ENCODE peak calls at places on chromosomes 4 and X, in five cellular contexts. S is effector memory CD4-positive, alpha-beta T cell; G is mesendoderm; C is iris pigment epithelial cell; P is central memory CD4-positive, alpha-beta T cell. N is an unnamed sample.

GRCh38 chr4:173703076-173703475 is 173.0 kb upstream of the HAND2 start:
- DNase-seq in S (no peak), G (no peak), C (no peak), P (no peak), N (no peak)

GRCh38 chrX:103442536-103442901 is 66.2 kb downstream of the BEX3 start:
- DNase-seq in S (no peak), G (no peak), C (peak), P (no peak), N (no peak)

GRCh38 chrX:46575586-46575985 is 2.0 kb downstream of the CHST7 start:
- DNase-seq in S (no peak), G (peak), C (no peak), P (no peak), N (no peak)

GRCh38 chrX:154317391-154318000 is 21.9 kb downstream of the TKTL1 start:
- DNase-seq in S (no peak), G (peak), C (peak), P (no peak), N (no peak)

GRCh38 chrX:54808109-54808604 is 612 bp downstream of the MAGED2 start:
- DNase-seq in S (peak), G (no peak), C (no peak), P (no peak), N (no peak)

GRCh38 chrX:100931925-100932285 is 3.2 kb upstream of the XKRX start:
- DNase-seq in S (no peak), G (no peak), C (no peak), P (no peak), N (no peak)

GRCh38 chr4:143273170-143273917 is 63.3 kb upstream of the GAB1 start:
- DNase-seq in S (no peak), G (no peak), C (peak), P (no peak), N (no peak)

GRCh38 chr4:112311516-112311915 is 14.3 kb downstream of the ALPK1 start:
- DNase-seq in S (no peak), G (no peak), C (no peak), P (no peak), N (no peak)

GRCh38 chr4:98625920-98626319 is 32.5 kb downstream of the TSPAN5 start:
- DNase-seq in S (no peak), G (no peak), C (no peak), P (no peak), N (no peak)

GRCh38 chrX:24005028-24005427 is 22.0 kb downstream of the KLHL15 start:
- DNase-seq in S (no peak), G (no peak), C (no peak), P (no peak), N (no peak)

GRCh38 chrX:45788315-45788714 is 587.6 kb upstream of the DIPK2B start:
- DNase-seq in S (no peak), G (no peak), C (peak), P (no peak), N (no peak)

GRCh38 chr4:156085073-156085472 is 131.4 kb upstream of the CTSO start:
- DNase-seq in S (no peak), G (no peak), C (no peak), P (no peak), N (no peak)

GRCh38 chrX:1554469-1555210 is 17.7 kb upstream of the P2RY8 start:
- DNase-seq in S (peak), G (no peak), C (no peak), P (peak), N (no peak)

GRCh38 chr4:100926039-100926717 is 408.4 kb upstream of the EMCN start:
- DNase-seq in S (no peak), G (no peak), C (no peak), P (no peak), N (no peak)

GRCh38 chr4:188430384-188430783 is 291.1 kb downstream of the TRIML1 start:
- DNase-seq in S (no peak), G (no peak), C (no peak), P (no peak), N (no peak)

GRCh38 chr4:148054275-148054674 is 322.4 kb downstream of the ARHGAP10 start:
- DNase-seq in S (no peak), G (no peak), C (peak), P (peak), N (no peak)

GRCh38 chrX:13552892-13553291 is 16.5 kb upstream of the EGFL6 start:
- DNase-seq in S (no peak), G (no peak), C (no peak), P (no peak), N (no peak)

GRCh38 chr4:137961051-137961438 is 281.1 kb downstream of the SLC7A11 start:
- DNase-seq in S (no peak), G (no peak), C (peak), P (no peak), N (no peak)

GRCh38 chr4:169342159-169342865 is 71.6 kb upstream of the SH3RF1 start:
- DNase-seq in S (no peak), G (no peak), C (no peak), P (no peak), N (no peak)

GRCh38 chr4:78565971-78566372 is 14.4 kb downstream of the ANXA3 start:
- DNase-seq in S (no peak), G (peak), C (peak), P (no peak), N (no peak)

GRCh38 chr4:141006236-141006802 is 127.0 kb downstream of the RNF150 start:
- DNase-seq in S (no peak), G (no peak), C (no peak), P (no peak), N (no peak)

GRCh38 chr4:168868044-168868855 is 141.8 kb downstream of the CBR4 start:
- DNase-seq in S (no peak), G (no peak), C (peak), P (no peak), N (no peak)

GRCh38 chrX:104921606-104922205 is 298.8 kb downstream of the TEX13A start:
- DNase-seq in S (no peak), G (peak), C (no peak), P (no peak), N (no peak)

GRCh38 chr4:145679520-145679919 is 426 bp upstream of the C4orf51 start:
- DNase-seq in S (no peak), G (peak), C (peak), P (no peak), N (no peak)

GRCh38 chr4:48343531-48343930 is 2.2 kb downstream of the SLAIN2 start:
- DNase-seq in S (no peak), G (no peak), C (peak), P (no peak), N (no peak)

GRCh38 chr4:90970021-90970420 is 842.8 kb downstream of the CCSER1 start:
- DNase-seq in S (no peak), G (no peak), C (no peak), P (no peak), N (no peak)

GRCh38 chr4:30854566-30854965 is 134.4 kb downstream of the PCDH7 start:
- DNase-seq in S (no peak), G (no peak), C (peak), P (no peak), N (no peak)

GRCh38 chr4:125016892-125017299 is 297.9 kb upstream of the FAT4 start:
- DNase-seq in S (no peak), G (no peak), C (no peak), P (no peak), N (no peak)

GRCh38 chr4:146855761-146856160 is 89.9 kb downstream of the TTC29 start:
- DNase-seq in S (no peak), G (no peak), C (no peak), P (no peak), N (no peak)

GRCh38 chrX:9644335-9644734 is 121.3 kb downstream of the GPR143 start:
- DNase-seq in S (peak), G (no peak), C (no peak), P (peak), N (no peak)

GRCh38 chrX:68895339-68896250 is 66.8 kb downstream of the EFNB1 start:
- DNase-seq in S (no peak), G (peak), C (peak), P (no peak), N (peak)

GRCh38 chr4:99885063-99885664 is 9.1 kb downstream of the LAMTOR3 start:
- DNase-seq in S (no peak), G (peak), C (peak), P (peak), N (no peak)

GRCh38 chr4:52376107-52376704 is 282.9 kb downstream of the USP46 start:
- DNase-seq in S (no peak), G (peak), C (peak), P (peak), N (no peak)

GRCh38 chr4:23947826-23948225 is 58.0 kb upstream of the PPARGC1A start:
- DNase-seq in S (no peak), G (no peak), C (no peak), P (no peak), N (no peak)

N was measured in CD14-positive monocyte.